ENCODE peak calls at places on chromosomes 13 and 19, in four cellular contexts. One of them, this sample, is unnamed.

GRCh38 chr13:97142452-97142851 is 79.7 kb upstream of the MBNL2 start:
- DNase-seq in endodermal cell: peak; percentile 67
- DNase-seq in activated CD4-positive, alpha-beta T cell treated with anti-CD3 and anti-CD28 coated beads, Interleukin-2, amount 10 ng/mL, durations not matched to agents 7 days and 5 days: no peak
- DNase-seq in uterus: no peak
- DNase-seq in this sample: peak; percentile 77

GRCh38 chr13:43307921-43308433 is 284.6 kb downstream of the DNAJC15 start:
- DNase-seq in uterus: peak; percentile 84
- DNase-seq in activated CD4-positive, alpha-beta T cell treated with anti-CD3 and anti-CD28 coated beads, Interleukin-2, amount 10 ng/mL, durations not matched to agents 7 days and 5 days: no peak
- DNase-seq in endodermal cell: peak; percentile 47
- DNase-seq in this sample: peak; percentile 95

GRCh38 chr13:101258071-101258470 is 158.2 kb downstream of the NALCN start:
- DNase-seq in endodermal cell: peak; percentile 77
- DNase-seq in uterus: no peak
- DNase-seq in activated CD4-positive, alpha-beta T cell treated with anti-CD3 and anti-CD28 coated beads, Interleukin-2, amount 10 ng/mL, durations not matched to agents 7 days and 5 days: peak; percentile 55
- DNase-seq in this sample: peak; percentile 91

GRCh38 chr13:39362652-39363390 is 240.2 kb downstream of the LHFPL6 start:
- DNase-seq in activated CD4-positive, alpha-beta T cell treated with anti-CD3 and anti-CD28 coated beads, Interleukin-2, amount 10 ng/mL, durations not matched to agents 7 days and 5 days: no peak
- DNase-seq in endodermal cell: no peak
- DNase-seq in uterus: no peak
- DNase-seq in this sample: peak; percentile 36

GRCh38 chr19:30391554-30392551 is 19.7 kb downstream of the ZNF536 start:
- DNase-seq in endodermal cell: peak; percentile 56
- DNase-seq in activated CD4-positive, alpha-beta T cell treated with anti-CD3 and anti-CD28 coated beads, Interleukin-2, amount 10 ng/mL, durations not matched to agents 7 days and 5 days: no peak
- DNase-seq in uterus: no peak
- DNase-seq in this sample: no peak

GRCh38 chr13:97853550-97853949 is 99.9 kb upstream of the IPO5 start:
- DNase-seq in endodermal cell: no peak
- DNase-seq in activated CD4-positive, alpha-beta T cell treated with anti-CD3 and anti-CD28 coated beads, Interleukin-2, amount 10 ng/mL, durations not matched to agents 7 days and 5 days: no peak
- DNase-seq in uterus: no peak
- DNase-seq in this sample: no peak

GRCh38 chr19:6039541-6040225 is 61.7 kb upstream of the RANBP3 start:
- DNase-seq in activated CD4-positive, alpha-beta T cell treated with anti-CD3 and anti-CD28 coated beads, Interleukin-2, amount 10 ng/mL, durations not matched to agents 7 days and 5 days: no peak
- DNase-seq in endodermal cell: no peak
- DNase-seq in uterus: peak; percentile 13
- DNase-seq in this sample: no peak

GRCh38 chr13:95073826-95074345 is 227.4 kb downstream of the ABCC4 start:
- DNase-seq in endodermal cell: no peak
- DNase-seq in uterus: no peak
- DNase-seq in activated CD4-positive, alpha-beta T cell treated with anti-CD3 and anti-CD28 coated beads, Interleukin-2, amount 10 ng/mL, durations not matched to agents 7 days and 5 days: no peak
- DNase-seq in this sample: no peak

GRCh38 chr13:75803175-75803611 is 167.1 kb downstream of the LMO7 start:
- DNase-seq in uterus: no peak
- DNase-seq in endodermal cell: peak; percentile 83
- DNase-seq in activated CD4-positive, alpha-beta T cell treated with anti-CD3 and anti-CD28 coated beads, Interleukin-2, amount 10 ng/mL, durations not matched to agents 7 days and 5 days: peak; percentile 39
- DNase-seq in this sample: peak; percentile 9

GRCh38 chr13:40132249-40132648 is 476.8 kb downstream of the COG6 start:
- DNase-seq in activated CD4-positive, alpha-beta T cell treated with anti-CD3 and anti-CD28 coated beads, Interleukin-2, amount 10 ng/mL, durations not matched to agents 7 days and 5 days: peak; percentile 18
- DNase-seq in uterus: no peak
- DNase-seq in endodermal cell: no peak
- DNase-seq in this sample: no peak

GRCh38 chr13:44837250-44837649 is 152.0 kb downstream of the NUFIP1 start:
- DNase-seq in endodermal cell: no peak
- DNase-seq in uterus: no peak
- DNase-seq in activated CD4-positive, alpha-beta T cell treated with anti-CD3 and anti-CD28 coated beads, Interleukin-2, amount 10 ng/mL, durations not matched to agents 7 days and 5 days: no peak
- DNase-seq in this sample: no peak

GRCh38 chr13:35557475-35557874 is 81.0 kb upstream of the MAB21L1 start:
- DNase-seq in uterus: no peak
- DNase-seq in endodermal cell: no peak
- DNase-seq in activated CD4-positive, alpha-beta T cell treated with anti-CD3 and anti-CD28 coated beads, Interleukin-2, amount 10 ng/mL, durations not matched to agents 7 days and 5 days: no peak
- DNase-seq in this sample: peak; percentile 6

GRCh38 chr13:29621401-29621800 is 25.9 kb upstream of the SLC7A1 start:
- DNase-seq in endodermal cell: no peak
- DNase-seq in activated CD4-positive, alpha-beta T cell treated with anti-CD3 and anti-CD28 coated beads, Interleukin-2, amount 10 ng/mL, durations not matched to agents 7 days and 5 days: no peak
- DNase-seq in uterus: no peak
- DNase-seq in this sample: peak; percentile 38

GRCh38 chr19:49614096-49614857 is 23.3 kb downstream of the PRR12 start:
- DNase-seq in endodermal cell: no peak
- DNase-seq in activated CD4-positive, alpha-beta T cell treated with anti-CD3 and anti-CD28 coated beads, Interleukin-2, amount 10 ng/mL, durations not matched to agents 7 days and 5 days: no peak
- DNase-seq in uterus: no peak
- DNase-seq in this sample: peak; percentile 62

GRCh38 chr13:73945871-73946270 is 188.3 kb downstream of the KLF12 start:
- DNase-seq in endodermal cell: peak; percentile 63
- DNase-seq in uterus: no peak
- DNase-seq in activated CD4-positive, alpha-beta T cell treated with anti-CD3 and anti-CD28 coated beads, Interleukin-2, amount 10 ng/mL, durations not matched to agents 7 days and 5 days: no peak
- DNase-seq in this sample: no peak

GRCh38 chr13:52359534-52359933 is 46.4 kb downstream of the THSD1 start:
- DNase-seq in endodermal cell: no peak
- DNase-seq in activated CD4-positive, alpha-beta T cell treated with anti-CD3 and anti-CD28 coated beads, Interleukin-2, amount 10 ng/mL, durations not matched to agents 7 days and 5 days: no peak
- DNase-seq in uterus: no peak
- DNase-seq in this sample: no peak

GRCh38 chr19:19696386-19696785 is 27.7 kb downstream of the ZNF101 start:
- DNase-seq in uterus: no peak
- DNase-seq in endodermal cell: no peak
- DNase-seq in activated CD4-positive, alpha-beta T cell treated with anti-CD3 and anti-CD28 coated beads, Interleukin-2, amount 10 ng/mL, durations not matched to agents 7 days and 5 days: no peak
- DNase-seq in this sample: no peak

GRCh38 chr13:45162821-45163220 is 38.0 kb downstream of the KCTD4 start:
- DNase-seq in activated CD4-positive, alpha-beta T cell treated with anti-CD3 and anti-CD28 coated beads, Interleukin-2, amount 10 ng/mL, durations not matched to agents 7 days and 5 days: no peak
- DNase-seq in uterus: no peak
- DNase-seq in endodermal cell: no peak
- DNase-seq in this sample: peak; percentile 91

GRCh38 chr13:23579886-23580706 is 9.9 kb downstream of the TNFRSF19 start:
- DNase-seq in endodermal cell: no peak
- DNase-seq in uterus: no peak
- DNase-seq in activated CD4-positive, alpha-beta T cell treated with anti-CD3 and anti-CD28 coated beads, Interleukin-2, amount 10 ng/mL, durations not matched to agents 7 days and 5 days: no peak
- DNase-seq in this sample: peak; percentile 20

GRCh38 chr13:74133657-74134201 is 475 bp downstream of the KLF12 start:
- DNase-seq in uterus: peak; percentile 85
- DNase-seq in activated CD4-positive, alpha-beta T cell treated with anti-CD3 and anti-CD28 coated beads, Interleukin-2, amount 10 ng/mL, durations not matched to agents 7 days and 5 days: peak; percentile 90
- DNase-seq in endodermal cell: peak; percentile 93
- DNase-seq in this sample: peak; percentile 80

GRCh38 chr13:111115051-111115840 is at the start of gene ARHGEF7:
- DNase-seq in uterus: peak; percentile 45
- DNase-seq in endodermal cell: peak; percentile 67
- DNase-seq in activated CD4-positive, alpha-beta T cell treated with anti-CD3 and anti-CD28 coated beads, Interleukin-2, amount 10 ng/mL, durations not matched to agents 7 days and 5 days: no peak
- DNase-seq in this sample: peak; percentile 6

GRCh38 chr19:38634757-38635482 is 12.5 kb upstream of the ACTN4 start:
- DNase-seq in activated CD4-positive, alpha-beta T cell treated with anti-CD3 and anti-CD28 coated beads, Interleukin-2, amount 10 ng/mL, durations not matched to agents 7 days and 5 days: peak; percentile 79
- DNase-seq in endodermal cell: peak; percentile 93
- DNase-seq in uterus: peak; percentile 81
- DNase-seq in this sample: peak; percentile 72

GRCh38 chr13:76455960-76456359 is 430.2 kb downstream of the KCTD12 start:
- DNase-seq in activated CD4-positive, alpha-beta T cell treated with anti-CD3 and anti-CD28 coated beads, Interleukin-2, amount 10 ng/mL, durations not matched to agents 7 days and 5 days: no peak
- DNase-seq in uterus: no peak
- DNase-seq in endodermal cell: no peak
- DNase-seq in this sample: peak; percentile 28

GRCh38 chr13:53343345-53343744 is 314.7 kb downstream of the OLFM4 start:
- DNase-seq in uterus: no peak
- DNase-seq in activated CD4-positive, alpha-beta T cell treated with anti-CD3 and anti-CD28 coated beads, Interleukin-2, amount 10 ng/mL, durations not matched to agents 7 days and 5 days: no peak
- DNase-seq in endodermal cell: peak; percentile 91
- DNase-seq in this sample: no peak

GRCh38 chr13:113897966-113898365 is 34.1 kb upstream of the GAS6 start:
- DNase-seq in uterus: no peak
- DNase-seq in endodermal cell: no peak
- DNase-seq in activated CD4-positive, alpha-beta T cell treated with anti-CD3 and anti-CD28 coated beads, Interleukin-2, amount 10 ng/mL, durations not matched to agents 7 days and 5 days: no peak
- DNase-seq in this sample: peak; percentile 50

GRCh38 chr19:49497047-49497789 is 984 bp downstream of the RPS11 start:
- DNase-seq in activated CD4-positive, alpha-beta T cell treated with anti-CD3 and anti-CD28 coated beads, Interleukin-2, amount 10 ng/mL, durations not matched to agents 7 days and 5 days: peak; percentile 89
- DNase-seq in endodermal cell: peak; percentile 79
- DNase-seq in uterus: no peak
- DNase-seq in this sample: peak; percentile 64

GRCh38 chr13:84439108-84439507 is 556.8 kb upstream of the SLITRK1 start:
- DNase-seq in activated CD4-positive, alpha-beta T cell treated with anti-CD3 and anti-CD28 coated beads, Interleukin-2, amount 10 ng/mL, durations not matched to agents 7 days and 5 days: no peak
- DNase-seq in endodermal cell: no peak
- DNase-seq in uterus: no peak
- DNase-seq in this sample: peak; percentile 18

GRCh38 chr13:112768795-112769411 is 79.1 kb downstream of the ATP11A start:
- DNase-seq in activated CD4-positive, alpha-beta T cell treated with anti-CD3 and anti-CD28 coated beads, Interleukin-2, amount 10 ng/mL, durations not matched to agents 7 days and 5 days: no peak
- DNase-seq in uterus: no peak
- DNase-seq in endodermal cell: no peak
- DNase-seq in this sample: peak; percentile 49

GRCh38 chr13:19680751-19681150 is 47.3 kb downstream of the MPHOSPH8 start:
- DNase-seq in uterus: no peak
- DNase-seq in endodermal cell: no peak
- DNase-seq in activated CD4-positive, alpha-beta T cell treated with anti-CD3 and anti-CD28 coated beads, Interleukin-2, amount 10 ng/mL, durations not matched to agents 7 days and 5 days: no peak
- DNase-seq in this sample: no peak

GRCh38 chr13:114258589-114258988 is 22.8 kb upstream of the UPF3A start:
- DNase-seq in activated CD4-positive, alpha-beta T cell treated with anti-CD3 and anti-CD28 coated beads, Interleukin-2, amount 10 ng/mL, durations not matched to agents 7 days and 5 days: no peak
- DNase-seq in endodermal cell: no peak
- DNase-seq in uterus: no peak
- DNase-seq in this sample: no peak

GRCh38 chr19:45922281-45922680 is 7.7 kb upstream of the NANOS2 start:
- DNase-seq in endodermal cell: peak; percentile 83
- DNase-seq in uterus: no peak
- DNase-seq in activated CD4-positive, alpha-beta T cell treated with anti-CD3 and anti-CD28 coated beads, Interleukin-2, amount 10 ng/mL, durations not matched to agents 7 days and 5 days: no peak
- DNase-seq in this sample: no peak

GRCh38 chr13:26074706-26075105 is 22.9 kb upstream of the SHISA2 start:
- DNase-seq in activated CD4-positive, alpha-beta T cell treated with anti-CD3 and anti-CD28 coated beads, Interleukin-2, amount 10 ng/mL, durations not matched to agents 7 days and 5 days: no peak
- DNase-seq in endodermal cell: no peak
- DNase-seq in uterus: no peak
- DNase-seq in this sample: peak; percentile 92

GRCh38 chr19:45496349-45496953 is 396 bp downstream of the RTN2 start:
- DNase-seq in uterus: peak; percentile 46
- DNase-seq in endodermal cell: peak; percentile 92
- DNase-seq in activated CD4-positive, alpha-beta T cell treated with anti-CD3 and anti-CD28 coated beads, Interleukin-2, amount 10 ng/mL, durations not matched to agents 7 days and 5 days: peak; percentile 55
- DNase-seq in this sample: no peak

GRCh38 chr19:18013621-18014111 is 5.7 kb downstream of the ARRDC2 start:
- DNase-seq in endodermal cell: no peak
- DNase-seq in activated CD4-positive, alpha-beta T cell treated with anti-CD3 and anti-CD28 coated beads, Interleukin-2, amount 10 ng/mL, durations not matched to agents 7 days and 5 days: no peak
- DNase-seq in uterus: no peak
- DNase-seq in this sample: no peak

GRCh38 chr13:112885782-112886268 is 83.2 kb upstream of the MCF2L start:
- DNase-seq in activated CD4-positive, alpha-beta T cell treated with anti-CD3 and anti-CD28 coated beads, Interleukin-2, amount 10 ng/mL, durations not matched to agents 7 days and 5 days: no peak
- DNase-seq in endodermal cell: peak; percentile 96
- DNase-seq in uterus: peak; percentile 70
- DNase-seq in this sample: peak; percentile 86